ENCODE peak calls at places on chromosomes 1 and 21, in four cellular contexts. N, R, P and X are unnamed samples.

GRCh38 chr1:69814926-69815325 is 247.2 kb downstream of the LRRC7 start:
- DNase-seq in P (no peak), R (no peak), N (no peak), X (no peak)

GRCh38 chr1:44485229-44485932 is 80.3 kb downstream of the RNF220 start:
- DNase-seq in P (no peak), R (no peak), N (peak; percentile 87), X (no peak)

GRCh38 chr1:203557958-203558760 is 64.2 kb downstream of the OPTC start:
- DNase-seq in N (no peak), R (no peak), P (no peak), X (peak; percentile 76)

GRCh38 chr1:47555307-47555706 is 117.5 kb downstream of the FOXD2 start:
- DNase-seq in N (no peak), R (no peak), P (no peak), X (no peak)

GRCh38 chr1:205324781-205325180 is 3.2 kb upstream of the NUAK2 start:
- DNase-seq in N (no peak), R (no peak), P (no peak), X (peak; percentile 70)

GRCh38 chr1:32316906-32317282 is 19.1 kb downstream of the MARCKSL1 start:
- DNase-seq in R (no peak), P (no peak), N (no peak), X (no peak)

GRCh38 chr1:67648582-67649326 is 36.2 kb upstream of the GADD45A start:
- DNase-seq in P (no peak), N (peak; percentile 39), R (no peak), X (no peak)

GRCh38 chr1:22288593-22289241 is 145.8 kb upstream of the WNT4 start:
- DNase-seq in P (peak; percentile 12), N (no peak), R (no peak), X (no peak)

GRCh38 chr1:200042437-200043329 is 15.2 kb downstream of the NR5A2 start:
- DNase-seq in R (no peak), N (no peak), P (no peak), X (peak; percentile 45)

GRCh38 chr1:20493839-20494608 is 8.0 kb upstream of the CAMK2N1 start:
- DNase-seq in P (peak; percentile 79), R (peak; percentile 81), N (peak; percentile 90), X (peak; percentile 85)

GRCh38 chr1:151867785-151868403 is 14.4 kb upstream of the THEM5 start:
- DNase-seq in N (no peak), P (no peak), R (no peak), X (peak; percentile 29)

GRCh38 chr21:34886554-34887385 is 162.3 kb downstream of the RUNX1 start:
- DNase-seq in N (peak; percentile 46), R (no peak), P (no peak), X (no peak)

GRCh38 chr1:25629836-25630235 is 13.2 kb downstream of the MAN1C1 start:
- DNase-seq in N (no peak), R (no peak), P (no peak), X (no peak)

GRCh38 chr21:33063907-33064622 is 5.9 kb upstream of the OLIG1 start:
- DNase-seq in R (no peak), N (no peak), P (no peak), X (no peak)

GRCh38 chr21:33067457-33067856 is 2.5 kb upstream of the OLIG1 start:
- DNase-seq in N (no peak), P (no peak), R (no peak), X (no peak)

GRCh38 chr21:33067045-33067444 is 2.9 kb upstream of the OLIG1 start:
- DNase-seq in R (no peak), N (no peak), P (no peak), X (no peak)

GRCh38 chr21:33063365-33063883 is 6.5 kb upstream of the OLIG1 start:
- DNase-seq in P (no peak), R (no peak), N (no peak), X (no peak)

DNA sequence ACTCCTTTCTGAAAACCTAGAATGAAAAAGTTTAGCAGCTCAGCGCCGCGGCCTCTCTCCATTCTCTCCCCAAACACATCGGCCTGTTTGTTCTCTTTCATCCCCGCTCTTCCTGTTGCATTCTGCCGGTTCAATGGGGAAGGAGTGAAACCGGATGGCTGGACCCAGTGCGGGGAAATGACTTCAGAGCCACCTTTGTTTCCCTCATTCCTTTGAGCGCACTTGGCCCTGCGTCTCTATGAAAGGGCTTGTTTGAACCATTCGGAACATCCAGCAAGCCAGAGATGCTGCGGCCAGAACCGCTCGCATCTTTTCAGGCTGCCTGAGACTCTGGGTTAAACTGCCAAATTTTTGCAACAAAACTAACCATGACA is 5.3 kb upstream of the OLIG1 start:
- DNase-seq in P (no peak), N (no peak), R (no peak), X (no peak)
- TF ChIP-seq KDM1A in P (no peak), N (no peak), R (no peak), X (no peak)

GRCh38 chr1:245605480-245606156 is 450.8 kb downstream of the KIF26B start:
- DNase-seq in N (no peak), P (no peak), R (no peak), X (no peak)
- TF ChIP-seq RNF2 in N (no peak), P (no peak), R (no peak), X (no peak)

GRCh38 chr1:209130886-209131285 is 452.6 kb upstream of the CAMK1G start:
- DNase-seq in P (no peak), N (no peak), R (no peak), X (no peak)

GRCh38 chr1:209132736-209133467 is 450.6 kb upstream of the CAMK1G start:
- DNase-seq in P (no peak), N (no peak), R (no peak), X (no peak)

DNA sequence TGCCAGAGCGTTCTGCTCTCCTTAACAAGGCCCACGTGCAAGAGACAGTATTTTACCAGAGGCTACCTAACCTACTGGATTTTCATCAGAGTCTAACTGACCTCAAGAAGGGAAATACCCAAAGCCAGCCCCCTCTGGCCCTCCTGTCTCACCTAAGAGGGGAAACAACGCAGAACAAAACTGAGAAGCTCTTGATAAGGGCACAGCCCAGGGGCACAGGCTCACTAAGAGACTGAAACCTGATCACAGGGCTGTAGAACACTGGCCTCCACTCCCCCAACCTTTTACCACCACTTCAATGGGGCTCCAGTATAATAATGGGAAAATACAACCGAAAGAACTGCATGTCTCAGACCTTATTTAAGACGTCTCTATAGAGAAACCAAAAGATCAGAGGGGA is 449.5 kb upstream of the CAMK1G start:
- DNase-seq in N (no peak), R (no peak), P (no peak), X (no peak)
- TF ChIP-seq KDM1A in N (no peak), R (no peak), P (no peak), X (no peak)

GRCh38 chr1:52139817-52140540 is 1.9 kb upstream of the ZFYVE9 start:
- DNase-seq in R (no peak), P (no peak), N (no peak), X (no peak)
- TF ChIP-seq RNF2 in R (no peak), P (no peak), N (no peak), X (no peak)

DNA sequence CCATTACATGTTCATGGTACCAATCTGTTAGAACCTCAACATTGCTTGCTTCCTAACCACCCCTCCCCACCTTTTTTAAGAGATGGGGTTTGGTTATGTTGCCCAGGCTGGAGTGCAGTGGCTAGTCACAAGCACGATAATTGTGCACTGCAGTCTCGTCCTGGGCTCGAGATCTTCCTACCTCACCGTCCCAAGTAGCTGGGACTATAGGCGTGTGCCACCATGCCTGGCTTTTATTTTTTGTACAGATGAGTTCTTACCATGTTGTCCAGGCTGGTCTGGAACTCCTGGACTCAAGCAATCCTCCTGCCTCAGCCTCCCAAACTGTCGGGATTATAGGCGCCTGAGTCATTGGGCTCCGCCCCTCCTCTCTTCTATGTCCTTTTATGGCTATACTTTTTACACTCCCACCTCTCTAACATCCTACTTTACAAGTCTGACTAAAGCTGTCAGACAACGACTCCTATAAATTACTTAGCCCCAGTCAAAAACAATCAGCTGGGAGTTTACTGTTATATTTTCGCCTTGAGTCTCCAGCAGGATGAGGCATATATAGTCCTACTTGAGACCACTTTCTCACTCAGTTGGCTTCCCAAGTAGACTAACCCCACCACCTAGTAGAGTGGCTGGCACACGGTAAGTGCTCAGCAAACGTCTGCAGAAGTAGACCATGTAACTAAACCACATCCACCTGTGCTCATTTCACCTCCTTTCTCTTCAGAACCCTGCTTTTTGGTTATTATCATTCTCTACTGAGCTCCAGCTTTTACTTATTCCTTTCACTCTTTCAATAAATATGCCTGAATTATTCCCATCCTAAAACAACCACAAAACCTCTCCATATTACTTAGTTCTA is 13.8 kb downstream of the ENSA start:
- DNase-seq in R (no peak), P (no peak), N (peak; percentile 65), X (peak; percentile 29)
- TF ChIP-seq KDM1A in R (no peak), P (no peak), N (no peak), X (no peak)

GRCh38 chr1:83490988-83491387 is 507.9 kb downstream of the TTLL7 start:
- DNase-seq in R (no peak), N (no peak), P (no peak), X (no peak)

GRCh38 chr1:83495560-83495959 is 503.4 kb downstream of the TTLL7 start:
- DNase-seq in P (no peak), N (no peak), R (no peak), X (no peak)

GRCh38 chr1:83491930-83492329 is 507.0 kb downstream of the TTLL7 start:
- DNase-seq in N (no peak), P (no peak), R (no peak), X (no peak)

GRCh38 chr1:83497563-83497962 is 501.4 kb downstream of the TTLL7 start:
- DNase-seq in P (no peak), N (no peak), R (no peak), X (peak; percentile 0)

GRCh38 chr1:83493633-83494032 is 505.3 kb downstream of the TTLL7 start:
- DNase-seq in N (no peak), R (no peak), P (no peak), X (no peak)
- TF ChIP-seq RNF2 in N (no peak), R (no peak), P (no peak), X (no peak)